ENCODE peak calls at places on chromosome 12, in five cellular contexts. C is ovary, R is breast epithelium, K is sigmoid colon, Q is upper lobe of left lung. H is an unnamed sample.

GRCh38 chr12:18320036-18320617 is 58.8 kb downstream of the PIK3C2G start:
- DNase-seq in C (no peak), R (no peak), K (no peak), Q (no peak), H (no peak)

GRCh38 chr12:30959778-30960177 is 33.2 kb downstream of the TSPAN11 start:
- DNase-seq in C (no peak), R (no peak), K (no peak), Q (no peak), H (no peak)

GRCh38 chr12:117854339-117855012 is 114.3 kb downstream of the KSR2 start:
- DNase-seq in C (no peak), R (no peak), K (no peak), Q (no peak), H (peak)

GRCh38 chr12:71610036-71610795 is 53.4 kb downstream of the ZFC3H1 start:
- DNase-seq in C (no peak), R (no peak), K (no peak), Q (no peak), H (no peak)

GRCh38 chr12:106248177-106248848 is 493 bp upstream of the CKAP4 start:
- DNase-seq in C (peak), R (no peak), K (peak), Q (no peak), H (peak)

GRCh38 chr12:3293446-3294161 is 197.4 kb upstream of the PRMT8 start:
- DNase-seq in C (peak), R (no peak), K (no peak), Q (peak), H (no peak)

GRCh38 chr12:124049451-124050094 is 76.6 kb downstream of the ZNF664 start:
- DNase-seq in C (no peak), R (no peak), K (no peak), Q (no peak), H (no peak)

GRCh38 chr12:68932701-68933563 is at the start of gene CPM:
- DNase-seq in C (peak), R (peak), K (peak), Q (peak), H (peak)

GRCh38 chr12:65660096-65660495 is 164.2 kb upstream of the HMGA2 start:
- DNase-seq in C (no peak), R (no peak), K (no peak), Q (no peak), H (no peak)

GRCh38 chr12:106331594-106331993 is 26.0 kb upstream of the POLR3B start:
- DNase-seq in C (no peak), R (no peak), K (no peak), Q (no peak), H (no peak)

GRCh38 chr12:26736563-26737486 is 96.2 kb downstream of the ITPR2 start:
- DNase-seq in C (no peak), R (no peak), K (no peak), Q (no peak), H (no peak)

GRCh38 chr12:60168441-60168840 is 572.6 kb downstream of the SLC16A7 start:
- DNase-seq in C (no peak), R (no peak), K (no peak), Q (no peak), H (no peak)

GRCh38 chr12:75878382-75878720 is 153.2 kb downstream of the PHLDA1 start:
- DNase-seq in C (no peak), R (no peak), K (no peak), Q (no peak), H (no peak)

GRCh38 chr12:2653461-2653965 is 141.3 kb upstream of the FKBP4 start:
- DNase-seq in C (no peak), R (no peak), K (peak), Q (peak), H (no peak)

GRCh38 chr12:124964836-124965462 is 24.0 kb downstream of the DHX37 start:
- DNase-seq in C (no peak), R (no peak), K (no peak), Q (no peak), H (no peak)

GRCh38 chr12:92828565-92828964 is 100.5 kb downstream of the EEA1 start:
- DNase-seq in C (no peak), R (no peak), K (no peak), Q (no peak), H (no peak)

GRCh38 chr12:51371295-51371953 is 19.8 kb downstream of the GALNT6 start:
- DNase-seq in C (peak), R (no peak), K (peak), Q (no peak), H (no peak)

GRCh38 chr12:103571286-103571685 is 15.8 kb upstream of the STAB2 start:
- DNase-seq in C (no peak), R (no peak), K (no peak), Q (peak), H (no peak)

GRCh38 chr12:12182926-12183325 is 83.9 kb downstream of the LRP6 start:
- DNase-seq in C (no peak), R (no peak), K (no peak), Q (no peak), H (no peak)

GRCh38 chr12:130925616-130926015 is 28.1 kb upstream of the ADGRD1 start:
- DNase-seq in C (no peak), R (no peak), K (no peak), Q (no peak), H (no peak)

GRCh38 chr12:12467701-12468218 is 94.9 kb downstream of the DUSP16 start:
- DNase-seq in C (no peak), R (no peak), K (no peak), Q (peak), H (no peak)

GRCh38 chr12:56941299-56942017 is 7.2 kb upstream of the SDR9C7 start:
- DNase-seq in C (no peak), R (no peak), K (no peak), Q (no peak), H (no peak)

GRCh38 chr12:116028619-116029018 is 248.9 kb downstream of the MED13L start:
- DNase-seq in C (no peak), R (no peak), K (no peak), Q (no peak), H (no peak)

GRCh38 chr12:71661977-71662522 is 1.6 kb downstream of the ZFC3H1 start:
- DNase-seq in C (no peak), R (no peak), K (no peak), Q (no peak), H (no peak)

GRCh38 chr12:8709124-8709830 is 11.5 kb downstream of the RIMKLB start:
- DNase-seq in C (no peak), R (no peak), K (no peak), Q (peak), H (no peak)

GRCh38 chr12:67797316-67797741 is 148.8 kb downstream of the DYRK2 start:
- DNase-seq in C (no peak), R (no peak), K (no peak), Q (no peak), H (no peak)

GRCh38 chr12:114096461-114096860 is 130.3 kb upstream of the RBM19 start:
- DNase-seq in C (no peak), R (no peak), K (no peak), Q (no peak), H (no peak)

GRCh38 chr12:80580254-80580653 is 127.2 kb upstream of the MYF6 start:
- DNase-seq in C (no peak), R (no peak), K (no peak), Q (no peak), H (no peak)

GRCh38 chr12:2961705-2962104 is 2.5 kb downstream of the TEAD4 start:
- DNase-seq in C (no peak), R (no peak), K (no peak), Q (no peak), H (no peak)

GRCh38 chr12:124744659-124745467 is 118.8 kb downstream of the SCARB1 start:
- DNase-seq in C (no peak), R (no peak), K (no peak), Q (no peak), H (peak)

GRCh38 chr12:45789025-45789424 is 59.5 kb downstream of the ARID2 start:
- DNase-seq in C (no peak), R (no peak), K (no peak), Q (no peak), H (no peak)

GRCh38 chr12:28427046-28427445 is 236.8 kb downstream of the CCDC91 start:
- DNase-seq in C (no peak), R (no peak), K (no peak), Q (no peak), H (no peak)

GRCh38 chr12:26185532-26186320 is 9.6 kb upstream of the SSPN start:
- DNase-seq in C (no peak), R (no peak), K (no peak), Q (no peak), H (no peak)

GRCh38 chr12:4910502-4911315 is 1.0 kb downstream of the KCNA1 start:
- DNase-seq in C (no peak), R (no peak), K (no peak), Q (peak), H (peak)

GRCh38 chr12:53505086-53505485 is 2.2 kb downstream of the NPFF start:
- DNase-seq in C (peak), R (no peak), K (no peak), Q (peak), H (no peak)

GRCh38 chr12:2877047-2877958 is at the start of the genes FOXM1 and RHNO1:
- DNase-seq in C (peak), R (peak), K (peak), Q (peak), H (peak)

GRCh38 chr12:45583011-45583657 is 146.4 kb upstream of the ARID2 start:
- DNase-seq in C (no peak), R (no peak), K (no peak), Q (no peak), H (no peak)

GRCh38 chr12:53053223-53054111 is 3.6 kb downstream of the TNS2 start:
- DNase-seq in C (peak), R (peak), K (peak), Q (no peak), H (no peak)

GRCh38 chr12:116916122-116916521 is 5.4 kb downstream of the FBXW8 start:
- DNase-seq in C (no peak), R (no peak), K (no peak), Q (no peak), H (no peak)

GRCh38 chr12:122894173-122895121 is 1.5 kb downstream of the VPS37B start:
- DNase-seq in C (no peak), R (no peak), K (no peak), Q (no peak), H (no peak)
- TF ChIP-seq POLR2A in C (no peak), R (no peak), K (no peak), Q (no peak), H (no peak)

GRCh38 chr12:96368233-96368632 is 32.0 kb downstream of the CDK17 start:
- DNase-seq in C (no peak), R (no peak), K (no peak), Q (no peak), H (no peak)
- TF ChIP-seq POLR2A in C (no peak), R (no peak), K (no peak), Q (no peak), H (no peak)

GRCh38 chr12:112406519-112407488 is 2.6 kb downstream of the RPL6 start:
- DNase-seq in C (no peak), R (no peak), K (no peak), Q (no peak), H (no peak)
- TF ChIP-seq POLR2A in C (no peak), R (no peak), K (no peak), Q (no peak), H (no peak)

GRCh38 chr12:128754275-128754674 is 69.5 kb downstream of the SLC15A4 start:
- DNase-seq in C (no peak), R (no peak), K (no peak), Q (no peak), H (no peak)

GRCh38 chr12:128755565-128755964 is 68.2 kb downstream of the SLC15A4 start:
- DNase-seq in C (no peak), R (no peak), K (no peak), Q (no peak), H (no peak)

GRCh38 chr12:128747441-128747840 is 76.3 kb downstream of the SLC15A4 start:
- DNase-seq in C (no peak), R (no peak), K (no peak), Q (no peak), H (no peak)

GRCh38 chr12:128753438-128753837 is 70.3 kb downstream of the SLC15A4 start:
- DNase-seq in C (no peak), R (no peak), K (no peak), Q (no peak), H (no peak)

DNA sequence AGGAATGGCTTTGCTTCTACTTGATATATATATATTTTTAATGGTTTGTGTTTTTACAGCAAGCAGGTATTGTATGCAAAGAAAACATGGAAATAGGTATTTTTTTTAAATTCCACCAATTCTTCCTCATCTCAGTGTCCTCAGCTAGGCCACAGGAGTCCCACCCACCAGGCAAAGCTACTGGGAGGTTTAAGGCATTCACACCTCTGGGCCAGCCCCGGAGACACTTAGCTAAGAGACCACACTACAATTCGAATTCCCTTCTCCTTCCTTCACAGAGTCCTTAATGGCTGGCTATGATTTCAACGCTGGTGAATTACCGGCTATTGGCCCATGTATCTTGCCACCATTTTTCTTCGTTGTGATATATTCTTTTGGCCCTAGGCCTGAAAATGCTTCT is 71.4 kb downstream of the SLC15A4 start:
- DNase-seq in C (no peak), R (no peak), K (no peak), Q (no peak), H (no peak)
- TF ChIP-seq POLR2A in C (no peak), R (no peak), K (no peak), Q (no peak), H (no peak)

GRCh38 chr12:110725267-110725666 is 17.4 kb downstream of the PPP1CC start:
- DNase-seq in C (no peak), R (no peak), K (no peak), Q (no peak), H (no peak)
- TF ChIP-seq POLR2A in C (no peak), R (no peak), K (no peak), Q (no peak), H (no peak)

GRCh38 chr12:32115404-32116104 is 8.9 kb downstream of the BICD1 start:
- DNase-seq in C (peak), R (peak), K (peak), Q (no peak), H (no peak)
- TF ChIP-seq POLR2A in C (no peak), R (no peak), K (no peak), Q (no peak), H (no peak)

GRCh38 chr12:39440781-39441180 is 2.1 kb downstream of the KIF21A start:
- DNase-seq in C (no peak), R (no peak), K (no peak), Q (no peak), H (no peak)

GRCh38 chr12:39441963-39442894 is 691 bp downstream of the KIF21A start:
- DNase-seq in C (peak), R (peak), K (peak), Q (peak), H (peak)

GRCh38 chr12:39443704-39444234 is 849 bp upstream of the KIF21A start:
- DNase-seq in C (no peak), R (no peak), K (no peak), Q (no peak), H (no peak)

GRCh38 chr12:39441189-39441962 is 1.5 kb downstream of the KIF21A start:
- DNase-seq in C (no peak), R (no peak), K (no peak), Q (no peak), H (no peak)

DNA sequence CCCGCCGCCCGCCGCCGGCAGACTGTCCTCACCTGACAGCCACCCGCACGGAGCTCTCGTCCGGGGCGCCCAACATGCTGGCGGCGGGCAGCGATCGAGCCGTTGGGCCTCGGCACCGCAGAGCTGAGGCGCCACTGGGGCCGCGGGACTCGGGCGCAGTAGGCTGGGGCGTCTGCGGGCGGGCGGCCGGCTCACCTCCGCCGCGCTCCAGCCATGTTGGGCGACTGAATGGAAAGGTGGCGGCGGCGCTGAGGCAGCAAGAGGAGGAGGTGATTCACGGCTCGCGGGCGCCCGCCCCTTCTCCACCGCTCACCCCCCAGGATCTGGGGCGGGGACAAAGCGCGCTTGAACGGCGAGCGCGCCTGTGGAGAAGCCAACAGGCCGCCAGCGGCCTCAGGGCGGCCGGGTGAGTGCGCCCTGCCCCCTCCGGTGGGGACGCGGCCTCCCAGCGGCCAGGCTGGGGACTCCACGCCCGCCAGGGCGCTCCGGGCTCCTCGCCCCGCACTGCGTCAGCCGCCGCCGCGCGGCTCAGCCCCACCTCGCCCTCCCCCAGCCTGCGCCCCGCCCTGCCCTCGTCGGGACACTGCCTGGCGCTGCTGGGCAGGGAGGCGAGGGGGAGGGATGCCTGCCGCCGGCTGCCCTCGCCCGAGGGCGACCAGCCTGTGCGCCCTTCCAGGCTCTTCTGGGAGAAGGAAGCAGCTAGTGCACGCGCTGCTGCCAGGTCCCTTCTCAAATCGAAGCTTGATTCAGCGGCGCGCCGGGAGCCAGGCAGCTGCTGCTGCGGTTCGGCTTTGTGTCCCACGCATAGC is at the start of gene KIF21A:
- DNase-seq in C (peak), R (peak), K (peak), Q (peak), H (peak)
- TF ChIP-seq POLR2A in C (peak), R (no peak), K (no peak), Q (no peak), H (peak)

GRCh38 chr12:121802843-121803698 is 738 bp upstream of the SETD1B start:
- DNase-seq in C (peak), R (peak), K (peak), Q (peak), H (peak)
- TF ChIP-seq POLR2A in C (peak), R (peak), K (peak), Q (peak), H (peak)

DNA sequence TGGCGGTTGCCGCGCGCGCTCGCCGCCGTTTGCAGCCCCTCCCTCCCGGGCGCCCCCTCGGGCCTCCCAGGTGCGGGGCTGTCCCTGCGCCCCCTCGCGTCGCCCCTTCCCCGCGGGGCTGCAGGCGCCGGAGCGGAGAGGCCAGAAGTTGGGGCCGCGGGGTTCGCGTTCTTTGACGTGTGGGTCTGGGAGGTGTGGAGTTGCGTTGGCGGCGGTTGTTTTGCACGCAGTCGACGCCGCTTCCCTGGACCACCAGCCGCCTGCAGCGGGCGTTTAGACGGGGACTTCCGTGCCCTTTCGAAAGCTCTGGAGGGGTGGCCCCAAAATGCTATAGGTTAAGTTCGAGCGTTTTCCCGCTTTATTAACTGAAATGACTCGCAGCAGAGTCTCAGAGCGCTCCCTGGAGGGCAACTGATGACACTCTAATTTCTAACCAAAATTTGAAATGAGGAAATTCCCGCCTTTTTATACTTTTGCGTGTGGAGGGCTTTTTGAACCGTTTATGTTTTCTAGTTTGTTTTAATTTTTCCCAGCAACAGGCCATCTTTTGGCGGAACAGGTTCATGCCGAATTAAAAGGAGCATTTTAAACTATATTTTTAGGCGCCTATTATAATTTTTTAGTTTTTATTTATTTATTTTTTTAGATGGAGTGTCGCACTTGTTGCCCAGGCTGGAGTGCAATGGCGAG is 939 bp downstream of the TMPO start:
- DNase-seq in C (peak), R (no peak), K (peak), Q (no peak), H (peak)
- TF ChIP-seq POLR2A in C (no peak), R (no peak), K (no peak), Q (no peak), H (no peak)

GRCh38 chr12:78128236-78128635 is 297.5 kb downstream of the NAV3 start:
- DNase-seq in C (no peak), R (no peak), K (no peak), Q (no peak), H (no peak)
- TF ChIP-seq POLR2A in C (no peak), R (no peak), K (no peak), Q (no peak), H (no peak)